ENCODE peak calls at places on chromosomes 2 and 18, in seven cellular contexts. Z is HepG2, E is GM12878, L is SK-N-SH, D is IMR-90, H is H1, M is HCT116. W is an unnamed sample.

GRCh38 chr18:45522371-45522770 is 92.9 kb upstream of the SLC14A2 start:
- DNase-seq in Z (no peak), E (no peak), L (no peak), D (peak), H (no peak), M (no peak), W (no peak)

GRCh38 chr2:80545420-80546192 is 241.1 kb upstream of the LRRTM1 start:
- DNase-seq in Z (peak), E (no peak), L (no peak), D (no peak), H (no peak), M (no peak), W (no peak)

GRCh38 chr2:84939426-84940087 is 31.4 kb upstream of the KCMF1 start:
- DNase-seq in Z (no peak), E (peak), L (no peak), D (no peak), H (no peak), M (no peak), W (no peak)

GRCh38 chr2:183037660-183038340 is 457 bp downstream of the NCKAP1 start:
- DNase-seq in Z (peak), E (no peak), L (peak), D (no peak), H (no peak), M (no peak), W (no peak)

GRCh38 chr2:19050354-19050753 is 308.1 kb downstream of the OSR1 start:
- DNase-seq in Z (no peak), E (no peak), L (no peak), D (no peak), H (no peak), M (no peak), W (no peak)

GRCh38 chr2:36889782-36890181 is 76.6 kb downstream of the STRN start:
- DNase-seq in Z (peak), E (no peak), L (no peak), D (peak), H (no peak), M (peak), W (peak)

GRCh38 chr18:52367962-52368745 is 28.2 kb downstream of the DCC start:
- DNase-seq in Z (no peak), E (no peak), L (no peak), D (no peak), H (no peak), M (no peak), W (no peak)

GRCh38 chr2:242053921-242054320 is 184.4 kb downstream of the RTP5 start:
- DNase-seq in Z (no peak), E (no peak), L (no peak), D (no peak), H (no peak), M (no peak), W (no peak)

GRCh38 chr18:57621252-57621607 is 406 bp downstream of the NARS1 start:
- DNase-seq in Z (no peak), E (no peak), L (peak), D (no peak), H (no peak), M (no peak), W (no peak)

GRCh38 chr2:168456526-168457176 is 579 bp downstream of the CERS6 start:
- DNase-seq in Z (peak), E (no peak), L (peak), D (peak), H (no peak), M (no peak), W (peak)

GRCh38 chr18:53458944-53459580 is 765.4 kb downstream of the MBD2 start:
- DNase-seq in Z (no peak), E (no peak), L (no peak), D (no peak), H (peak), M (no peak), W (no peak)

GRCh38 chr2:190511104-190511503 is 23.4 kb downstream of the NEMP2 start:
- DNase-seq in Z (peak), E (no peak), L (peak), D (peak), H (no peak), M (peak), W (peak)

GRCh38 chr18:69559604-69560003 is 158.9 kb downstream of the DOK6 start:
- DNase-seq in Z (no peak), E (no peak), L (no peak), D (no peak), H (no peak), M (no peak), W (no peak)

GRCh38 chr2:57396364-57397098 is 650.1 kb upstream of the VRK2 start:
- DNase-seq in Z (no peak), E (no peak), L (no peak), D (no peak), H (no peak), M (no peak), W (peak)

GRCh38 chr2:171318463-171318934 is 115.3 kb downstream of the METTL8 start:
- DNase-seq in Z (no peak), E (no peak), L (no peak), D (peak), H (no peak), M (no peak), W (no peak)

GRCh38 chr2:68766378-68766845 is 31.8 kb downstream of the ARHGAP25 start:
- DNase-seq in Z (no peak), E (no peak), L (no peak), D (peak), H (no peak), M (no peak), W (no peak)

GRCh38 chr2:80938463-80938862 is 633.9 kb upstream of the LRRTM1 start:
- DNase-seq in Z (no peak), E (no peak), L (no peak), D (no peak), H (no peak), M (no peak), W (no peak)

GRCh38 chr2:26466662-26467310 is 11.1 kb downstream of the OTOF start:
- DNase-seq in Z (no peak), E (no peak), L (no peak), D (no peak), H (no peak), M (no peak), W (no peak)

GRCh38 chr18:40159141-40160017 is 1795.7 kb upstream of the PIK3C3 start:
- DNase-seq in Z (peak), E (peak), L (peak), D (peak), H (no peak), M (peak), W (peak)

GRCh38 chr2:199019898-199020507 is 437.7 kb downstream of the SATB2 start:
- DNase-seq in Z (peak), E (no peak), L (peak), D (peak), H (no peak), M (peak), W (peak)

GRCh38 chr2:118800736-118801135 is 46.7 kb downstream of the EN1 start:
- DNase-seq in Z (no peak), E (no peak), L (no peak), D (no peak), H (no peak), M (no peak), W (no peak)

DNA sequence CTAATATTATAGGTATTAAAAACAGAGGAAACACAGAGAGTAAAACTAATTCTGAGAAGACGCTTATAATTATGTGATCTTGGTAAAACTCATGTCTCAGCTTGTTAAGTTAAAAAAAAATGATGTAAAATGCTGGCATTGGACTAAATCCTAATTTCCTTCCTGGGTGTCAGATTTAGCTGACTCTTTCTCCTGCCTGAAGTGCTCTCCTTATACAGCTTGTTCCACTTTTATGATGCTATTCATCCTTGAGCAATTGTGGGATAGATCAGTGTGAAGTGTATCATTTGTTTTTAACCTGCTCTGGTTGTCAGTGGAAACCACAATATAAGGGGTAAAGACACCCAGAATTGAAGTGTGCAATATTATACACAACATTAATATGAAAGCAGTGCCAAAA is 84.9 kb downstream of the EFEMP1 start:
- DNase-seq in Z (no peak), E (no peak), L (no peak), D (no peak), H (no peak), M (no peak), W (peak)
- TF ChIP-seq RAD21 in Z (no peak), E (no peak), L (no peak), D (no peak), H (no peak), M (no peak), W (no peak)

GRCh38 chr2:7154666-7155065 is 237.5 kb downstream of the RNF144A start:
- DNase-seq in Z (no peak), E (no peak), L (no peak), D (no peak), H (no peak), M (no peak), W (no peak)
- TF ChIP-seq RAD21 in Z (no peak), E (no peak), L (no peak), D (no peak), H (no peak), M (no peak), W (no peak)

GRCh38 chr2:28505361-28505760 is 9.5 kb downstream of the PLB1 start:
- DNase-seq in Z (no peak), E (no peak), L (no peak), D (no peak), H (no peak), M (no peak), W (no peak)
- TF ChIP-seq RAD21 in Z (no peak), E (no peak), L (no peak), D (no peak), H (no peak), M (no peak), W (no peak)

GRCh38 chr2:54158311-54158710 is 42.9 kb downstream of the ACYP2 start:
- DNase-seq in Z (no peak), E (no peak), L (no peak), D (no peak), H (no peak), M (no peak), W (no peak)

GRCh38 chr2:54166121-54166773 is 50.8 kb downstream of the ACYP2 start:
- DNase-seq in Z (no peak), E (no peak), L (no peak), D (peak), H (no peak), M (no peak), W (no peak)

DNA sequence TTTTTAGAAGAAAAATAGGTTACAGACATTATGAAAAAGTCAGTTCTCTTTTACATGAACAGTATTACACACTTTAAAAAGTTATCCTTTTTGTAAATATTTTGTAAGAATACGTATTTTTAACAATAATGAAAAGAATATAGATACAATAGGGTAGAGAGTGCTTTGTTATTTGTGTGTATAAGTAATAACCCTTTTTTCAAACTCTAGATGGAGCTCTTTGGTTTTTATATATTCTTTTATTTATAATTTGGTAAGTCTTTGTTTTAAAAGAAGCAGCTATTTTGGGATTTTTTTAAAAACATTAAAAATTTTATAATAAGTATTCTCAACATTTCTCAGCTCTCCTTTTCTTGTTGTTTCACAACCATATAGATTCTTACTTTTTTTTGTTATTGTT is 46.2 kb downstream of the ACYP2 start:
- DNase-seq in Z (no peak), E (no peak), L (no peak), D (peak), H (no peak), M (no peak), W (no peak)
- TF ChIP-seq RAD21 in Z (no peak), E (no peak), L (no peak), D (no peak), H (no peak), M (no peak), W (peak)

GRCh38 chr2:41933585-41934322 is 114.1 kb upstream of the PKDCC start:
- DNase-seq in Z (no peak), E (no peak), L (no peak), D (peak), H (no peak), M (no peak), W (peak)
- TF ChIP-seq RAD21 in Z (no peak), E (no peak), L (no peak), D (peak), H (no peak), M (no peak), W (no peak)

DNA sequence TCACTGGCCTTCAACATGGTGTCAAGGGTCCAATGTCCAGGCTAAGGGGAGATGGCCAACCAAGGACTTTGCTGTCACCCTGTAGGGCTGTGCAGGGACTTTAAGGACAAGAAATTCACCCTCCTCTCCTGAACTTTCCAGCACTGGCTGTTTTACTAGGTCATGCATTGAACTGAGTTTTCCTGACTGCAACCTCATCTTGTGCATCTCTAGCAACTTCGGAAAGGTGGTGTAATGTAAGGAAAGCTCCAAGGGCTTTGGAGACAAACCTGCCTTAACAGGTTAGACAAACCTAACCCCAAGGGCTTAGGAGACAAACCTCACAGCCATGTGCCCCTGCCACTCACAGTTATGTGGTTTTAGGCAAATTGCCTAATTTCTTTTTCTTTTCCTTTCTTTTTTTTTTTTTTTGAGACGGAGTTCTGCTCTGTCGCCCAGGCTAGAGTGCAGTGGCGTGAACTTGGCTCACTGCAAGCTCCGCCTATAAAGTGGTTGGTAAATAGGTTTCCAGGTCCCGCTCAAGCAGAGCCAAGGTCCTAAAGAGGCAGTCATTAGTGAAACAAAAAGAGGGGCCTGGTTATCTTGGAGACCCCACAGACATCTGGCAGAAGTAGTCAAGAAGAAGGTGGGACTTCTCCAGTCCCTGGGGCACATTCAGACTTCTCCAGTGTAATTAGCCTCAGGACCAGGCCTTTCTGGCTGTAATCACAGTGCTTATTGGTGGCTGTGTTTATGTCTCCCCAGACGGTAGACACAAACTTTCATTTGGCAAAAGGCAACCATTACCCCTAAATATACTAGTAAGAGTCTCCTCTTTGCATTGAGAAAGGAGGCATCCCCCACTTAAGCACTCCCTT is 37.6 kb upstream of the PMAIP1 start:
- DNase-seq in Z (no peak), E (peak), L (no peak), D (no peak), H (no peak), M (no peak), W (no peak)
- TF ChIP-seq RAD21 in Z (no peak), E (no peak), L (no peak), D (no peak), H (no peak), M (no peak), W (no peak)

DNA sequence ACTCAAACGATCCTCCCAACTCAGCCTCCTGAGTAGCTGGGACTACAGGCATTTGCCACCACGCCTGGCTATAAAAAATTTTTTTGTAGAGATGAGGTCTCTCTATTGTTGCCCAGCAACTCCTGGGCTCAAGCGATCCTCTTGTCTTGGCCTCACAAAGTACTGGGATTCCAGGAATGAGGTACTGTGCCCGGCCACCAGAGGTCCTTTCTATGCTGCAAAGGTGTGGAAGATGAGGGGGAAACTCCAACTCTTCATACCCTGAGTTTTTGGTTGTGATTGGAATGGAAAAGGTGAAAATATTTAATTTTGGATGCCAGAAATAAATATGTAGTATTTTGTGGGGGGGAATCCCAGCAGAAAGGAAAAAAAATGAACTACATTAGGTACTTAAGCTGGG is 36.0 kb downstream of the MRPL33 start:
- DNase-seq in Z (peak), E (no peak), L (peak), D (peak), H (no peak), M (peak), W (peak)
- TF ChIP-seq RAD21 in Z (peak), E (peak), L (peak), D (peak), H (peak), M (peak), W (peak)

DNA sequence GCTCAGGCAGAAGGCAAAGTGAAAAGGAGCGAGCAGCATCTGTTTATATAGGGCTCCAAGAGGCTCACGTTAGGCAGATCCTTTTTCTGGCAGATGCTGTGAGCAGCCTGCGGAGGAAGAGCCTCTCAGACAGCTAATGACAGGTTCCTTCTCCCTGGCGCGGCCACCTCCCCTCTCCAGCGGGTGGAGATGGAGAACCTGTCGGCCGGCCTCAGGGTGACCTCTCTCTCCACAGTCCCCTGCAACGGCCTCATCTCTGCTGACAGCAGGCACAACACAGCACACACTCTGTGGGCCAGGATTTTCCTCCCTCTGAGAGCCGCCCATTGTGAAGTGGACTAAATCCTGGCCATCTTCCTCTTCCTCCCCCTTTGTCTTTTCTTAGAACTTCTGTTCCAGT is 119.8 kb downstream of the PRKCE start:
- DNase-seq in Z (no peak), E (no peak), L (peak), D (peak), H (no peak), M (no peak), W (no peak)
- TF ChIP-seq RAD21 in Z (no peak), E (no peak), L (peak), D (no peak), H (peak), M (no peak), W (no peak)

GRCh38 chr2:180385601-180386201 is 378.6 kb upstream of the CWC22 start:
- DNase-seq in Z (no peak), E (no peak), L (no peak), D (peak), H (no peak), M (no peak), W (no peak)
- TF ChIP-seq RAD21 in Z (no peak), E (no peak), L (no peak), D (no peak), H (no peak), M (no peak), W (no peak)

W was measured in A549.